ENCODE peak calls at places on chromosomes 4 and X, in five cellular contexts. One of them, this sample, is unnamed.

GRCh38 chr4:140256335-140256734 is 102.4 kb upstream of the MAML3 start:
- DNase-seq in IMR-90: peak; percentile 77
- DNase-seq in K562: no peak
- DNase-seq in GM12878: no peak
- DNase-seq in HepG2: peak; percentile 38
- DNase-seq in this sample: no peak

GRCh38 chr4:36823199-36823967 is 421.2 kb upstream of the NWD2 start:
- DNase-seq in K562: no peak
- DNase-seq in GM12878: peak; percentile 11
- DNase-seq in IMR-90: no peak
- DNase-seq in HepG2: no peak
- DNase-seq in this sample: no peak

GRCh38 chrX:38111196-38111595 is 104.8 kb downstream of the SYTL5 start:
- DNase-seq in K562: no peak
- DNase-seq in HepG2: no peak
- DNase-seq in IMR-90: no peak
- DNase-seq in GM12878: no peak
- DNase-seq in this sample: no peak

GRCh38 chr4:147195386-147195785 is 249.7 kb upstream of the TTC29 start:
- DNase-seq in IMR-90: peak; percentile 58
- DNase-seq in GM12878: no peak
- DNase-seq in K562: no peak
- DNase-seq in HepG2: no peak
- DNase-seq in this sample: no peak

GRCh38 chr4:7816771-7817170 is 122.9 kb downstream of the AFAP1 start:
- DNase-seq in HepG2: no peak
- DNase-seq in GM12878: no peak
- DNase-seq in K562: no peak
- DNase-seq in IMR-90: no peak
- DNase-seq in this sample: no peak

GRCh38 chrX:112613039-112613438 is 66.7 kb downstream of the LHFPL1 start:
- DNase-seq in GM12878: no peak
- DNase-seq in HepG2: no peak
- DNase-seq in K562: no peak
- DNase-seq in IMR-90: no peak
- DNase-seq in this sample: no peak

GRCh38 chr4:8728536-8729407 is 136.2 kb downstream of the CPZ start:
- DNase-seq in GM12878: no peak
- DNase-seq in K562: no peak
- DNase-seq in HepG2: no peak
- DNase-seq in IMR-90: no peak
- DNase-seq in this sample: peak; percentile 14

GRCh38 chr4:153649572-153649991 is 34.5 kb upstream of the TLR2 start:
- DNase-seq in IMR-90: peak; percentile 42
- DNase-seq in K562: no peak
- DNase-seq in HepG2: peak; percentile 21
- DNase-seq in GM12878: no peak
- DNase-seq in this sample: no peak

GRCh38 chr4:166092797-166093196 is 219.8 kb downstream of the TLL1 start:
- DNase-seq in GM12878: no peak
- DNase-seq in K562: no peak
- DNase-seq in IMR-90: no peak
- DNase-seq in HepG2: no peak
- DNase-seq in this sample: no peak

GRCh38 chr4:25313194-25313895 is 771 bp downstream of the ZCCHC4 start:
- DNase-seq in K562: no peak
- DNase-seq in HepG2: peak; percentile 25
- DNase-seq in GM12878: no peak
- DNase-seq in IMR-90: no peak
- DNase-seq in this sample: no peak

GRCh38 chr4:16573744-16574143 is 324.7 kb downstream of the LDB2 start:
- DNase-seq in HepG2: no peak
- DNase-seq in K562: no peak
- DNase-seq in GM12878: no peak
- DNase-seq in IMR-90: peak; percentile 83
- DNase-seq in this sample: no peak

GRCh38 chrX:134654398-134655012 is 3.8 kb downstream of the PLAC1 start:
- DNase-seq in IMR-90: no peak
- DNase-seq in GM12878: no peak
- DNase-seq in HepG2: no peak
- DNase-seq in K562: no peak
- DNase-seq in this sample: no peak

GRCh38 chr4:74503580-74503979 is 58.6 kb downstream of the AREG start:
- DNase-seq in HepG2: peak; percentile 8
- DNase-seq in IMR-90: peak; percentile 88
- DNase-seq in K562: no peak
- DNase-seq in GM12878: no peak
- DNase-seq in this sample: no peak

GRCh38 chrX:131609480-131609879 is 65.6 kb downstream of the OR13H1 start:
- DNase-seq in K562: no peak
- DNase-seq in GM12878: no peak
- DNase-seq in HepG2: no peak
- DNase-seq in IMR-90: no peak
- DNase-seq in this sample: no peak

GRCh38 chr4:23945521-23946017 is 55.7 kb upstream of the PPARGC1A start:
- DNase-seq in IMR-90: peak; percentile 86
- DNase-seq in K562: no peak
- DNase-seq in GM12878: no peak
- DNase-seq in HepG2: peak; percentile 10
- DNase-seq in this sample: no peak

GRCh38 chrX:23705235-23705634 is 37.8 kb downstream of the ACOT9 start:
- DNase-seq in K562: no peak
- DNase-seq in HepG2: no peak
- DNase-seq in GM12878: no peak
- DNase-seq in IMR-90: no peak
- DNase-seq in this sample: no peak

GRCh38 chrX:119760026-119760902 is 1.9 kb downstream of the SOWAHD start:
- DNase-seq in K562: no peak
- DNase-seq in HepG2: no peak
- DNase-seq in IMR-90: no peak
- DNase-seq in GM12878: no peak
- DNase-seq in this sample: peak; percentile 5

GRCh38 chr4:48634688-48635308 is 144.7 kb downstream of the ZAR1 start:
- DNase-seq in HepG2: no peak
- DNase-seq in IMR-90: no peak
- DNase-seq in K562: no peak
- DNase-seq in GM12878: no peak
- DNase-seq in this sample: no peak

GRCh38 chrX:362937-363620 is 23.6 kb downstream of the PPP2R3B start:
- DNase-seq in K562: no peak
- DNase-seq in GM12878: no peak
- DNase-seq in HepG2: no peak
- DNase-seq in IMR-90: no peak
- DNase-seq in this sample: no peak

GRCh38 chrX:155056877-155057792 is 13.8 kb downstream of the CMC4 start:
- DNase-seq in GM12878: peak; percentile 24
- DNase-seq in IMR-90: peak; percentile 70
- DNase-seq in HepG2: peak; percentile 43
- DNase-seq in K562: peak; percentile 74
- DNase-seq in this sample: peak; percentile 69

GRCh38 chrX:475926-476723 is 89.4 kb upstream of the PPP2R3B start:
- DNase-seq in IMR-90: no peak
- DNase-seq in K562: peak; percentile 13
- DNase-seq in GM12878: no peak
- DNase-seq in HepG2: no peak
- DNase-seq in this sample: no peak

GRCh38 chr4:94757192-94758140 is at the start of gene BMPR1B:
- DNase-seq in IMR-90: peak; percentile 67
- DNase-seq in HepG2: no peak
- DNase-seq in K562: no peak
- DNase-seq in GM12878: no peak
- DNase-seq in this sample: peak; percentile 82

GRCh38 chr4:90069151-90069550 is 58.0 kb upstream of the CCSER1 start:
- DNase-seq in GM12878: no peak
- DNase-seq in HepG2: no peak
- DNase-seq in IMR-90: peak; percentile 21
- DNase-seq in K562: no peak
- DNase-seq in this sample: no peak

GRCh38 chrX:70168238-70169188 is 8.8 kb upstream of the DGAT2L6 start:
- DNase-seq in IMR-90: peak; percentile 77
- DNase-seq in GM12878: no peak
- DNase-seq in HepG2: peak; percentile 25
- DNase-seq in K562: peak; percentile 48
- DNase-seq in this sample: no peak

DNA sequence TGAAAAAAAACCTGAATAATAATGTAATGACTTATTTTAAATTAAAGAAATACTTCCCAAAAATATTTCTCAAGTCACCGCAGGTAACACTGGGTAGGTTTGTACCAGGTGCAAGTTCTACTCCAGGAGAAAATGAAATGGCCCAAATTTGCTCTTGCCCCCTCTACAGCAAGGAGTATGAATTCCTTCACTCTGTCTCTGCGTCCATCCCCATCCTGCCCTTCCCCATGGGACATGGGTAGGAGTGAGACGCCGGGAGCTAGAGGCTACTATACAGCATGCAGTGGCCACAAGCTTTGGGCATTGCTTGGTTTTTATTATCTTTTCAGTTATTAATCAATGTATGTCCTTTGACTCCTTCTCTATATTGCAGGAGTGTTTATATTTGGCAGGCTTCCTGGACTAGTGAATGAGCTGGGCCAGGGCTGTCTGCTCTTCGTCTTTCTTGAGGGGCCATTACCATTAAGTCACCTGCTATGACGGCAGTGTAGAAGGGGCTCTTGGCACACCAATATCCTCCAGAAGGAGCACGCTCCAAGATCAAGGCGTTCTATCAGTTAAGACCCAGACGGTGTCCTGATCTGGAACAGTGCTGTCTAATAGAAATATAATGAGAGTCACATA is 149.6 kb downstream of the ENPP6 start:
- DNase-seq in IMR-90: no peak
- DNase-seq in GM12878: no peak
- DNase-seq in HepG2: no peak
- DNase-seq in K562: no peak
- DNase-seq in this sample: no peak
- TF ChIP-seq MXI1 in IMR-90: no peak
- TF ChIP-seq MXI1 in GM12878: no peak
- TF ChIP-seq MXI1 in HepG2: no peak
- TF ChIP-seq MXI1 in K562: no peak
- TF ChIP-seq MXI1 in this sample: no peak

GRCh38 chr4:71004281-71004851 is 10.9 kb downstream of the DCK start:
- DNase-seq in HepG2: peak; percentile 7
- DNase-seq in GM12878: no peak
- DNase-seq in IMR-90: no peak
- DNase-seq in K562: no peak
- DNase-seq in this sample: no peak

GRCh38 chr4:71009091-71009490 is 15.6 kb downstream of the DCK start:
- DNase-seq in GM12878: no peak
- DNase-seq in K562: no peak
- DNase-seq in IMR-90: peak; percentile 72
- DNase-seq in HepG2: no peak
- DNase-seq in this sample: peak; percentile 10

GRCh38 chr4:71006203-71006907 is 12.9 kb downstream of the DCK start:
- DNase-seq in GM12878: no peak
- DNase-seq in HepG2: no peak
- DNase-seq in K562: no peak
- DNase-seq in IMR-90: no peak
- DNase-seq in this sample: no peak

GRCh38 chr4:71011451-71011850 is 18.0 kb downstream of the DCK start:
- DNase-seq in IMR-90: no peak
- DNase-seq in GM12878: no peak
- DNase-seq in HepG2: no peak
- DNase-seq in K562: no peak
- DNase-seq in this sample: no peak

DNA sequence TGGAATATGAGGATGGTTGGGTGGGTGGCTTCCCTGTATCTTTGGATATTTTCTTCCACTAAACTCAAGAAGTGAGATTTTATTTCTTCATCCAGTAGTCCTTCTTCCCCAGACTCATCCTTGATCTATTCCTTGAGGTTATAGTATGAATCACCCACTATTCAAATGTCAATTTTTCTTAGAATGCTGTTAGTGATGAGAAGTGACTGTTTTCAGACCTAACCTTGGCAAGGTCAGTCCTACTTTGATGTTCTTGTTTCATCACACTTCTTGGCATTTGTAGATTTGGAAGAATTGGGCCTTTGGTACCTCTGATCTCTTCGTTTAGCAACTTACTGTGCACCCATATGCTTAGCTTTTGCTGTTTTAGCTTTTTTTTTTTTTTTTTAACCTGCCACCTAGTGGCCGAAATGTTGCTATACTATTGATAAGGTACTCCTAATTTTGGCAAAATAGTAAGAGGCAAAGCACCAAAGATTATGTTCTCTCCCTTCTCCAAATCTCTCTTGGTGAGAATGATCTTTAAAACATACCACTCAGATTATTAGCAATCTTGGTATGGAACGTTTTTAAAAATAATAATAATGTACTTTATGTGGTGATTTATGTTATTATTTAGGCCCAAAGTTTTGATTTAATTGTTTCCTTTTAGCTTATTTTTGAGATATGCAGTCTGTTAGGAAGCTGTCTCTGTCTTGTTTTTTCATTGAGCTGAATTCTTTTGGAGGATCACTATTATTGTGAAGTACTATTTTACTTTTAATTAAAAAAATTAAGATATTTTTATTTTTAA is 16.5 kb downstream of the DCK start:
- DNase-seq in IMR-90: peak; percentile 56
- DNase-seq in HepG2: peak; percentile 50
- DNase-seq in GM12878: no peak
- DNase-seq in K562: peak; percentile 55
- DNase-seq in this sample: peak; percentile 49
- TF ChIP-seq MXI1 in IMR-90: no peak
- TF ChIP-seq MXI1 in HepG2: no peak
- TF ChIP-seq MXI1 in GM12878: no peak
- TF ChIP-seq MXI1 in K562: no peak
- TF ChIP-seq MXI1 in this sample: no peak

DNA sequence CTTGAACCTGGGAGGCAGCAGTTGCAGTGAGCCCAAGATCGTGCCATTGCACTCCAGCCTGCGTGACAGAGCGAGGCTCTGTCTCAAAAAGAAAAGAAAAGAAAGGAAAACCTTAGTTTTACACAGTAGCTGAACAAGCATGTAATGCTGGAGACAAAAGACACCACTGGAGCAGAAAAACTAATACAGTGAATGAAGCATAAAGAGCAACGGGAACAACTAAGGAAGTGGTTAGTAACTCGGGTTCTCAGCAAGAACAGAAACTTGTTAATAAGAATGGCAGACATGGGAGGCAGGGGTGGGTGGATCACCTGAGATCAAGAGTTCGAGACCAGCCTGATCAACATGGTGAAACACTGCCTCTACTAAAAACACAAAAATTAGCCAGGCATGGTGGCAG is 263.7 kb downstream of the FSTL5 start:
- DNase-seq in IMR-90: no peak
- DNase-seq in HepG2: no peak
- DNase-seq in K562: no peak
- DNase-seq in GM12878: no peak
- DNase-seq in this sample: no peak
- TF ChIP-seq MXI1 in IMR-90: no peak
- TF ChIP-seq MXI1 in HepG2: no peak
- TF ChIP-seq MXI1 in K562: no peak
- TF ChIP-seq MXI1 in GM12878: no peak
- TF ChIP-seq MXI1 in this sample: no peak

GRCh38 chrX:151031365-151031975 is 48.3 kb downstream of the HMGB3 start:
- DNase-seq in K562: no peak
- DNase-seq in HepG2: no peak
- DNase-seq in GM12878: no peak
- DNase-seq in IMR-90: no peak
- DNase-seq in this sample: no peak
- TF ChIP-seq MXI1 in K562: no peak
- TF ChIP-seq MXI1 in HepG2: no peak
- TF ChIP-seq MXI1 in GM12878: no peak
- TF ChIP-seq MXI1 in IMR-90: no peak
- TF ChIP-seq MXI1 in this sample: no peak